ENCODE peak calls at places on chromosome 11, in nine cellular contexts. One of them, this sample, is unnamed.

GRCh38 chr11:84909740-84910139 is 717.4 kb downstream of the DLG2 start:
- DNase-seq in H1: no peak
- DNase-seq in vagina: no peak
- DNase-seq in stomach: no peak
- DNase-seq in HCT116: no peak
- DNase-seq in suprapubic skin: no peak
- DNase-seq in HL-60: no peak
- DNase-seq in transverse colon: no peak
- DNase-seq in spleen: no peak
- DNase-seq in this sample: no peak

GRCh38 chr11:45089845-45090499 is 56.5 kb upstream of the PRDM11 start:
- DNase-seq in H1: no peak
- DNase-seq in vagina: no peak
- DNase-seq in stomach: no peak
- DNase-seq in HCT116: no peak
- DNase-seq in suprapubic skin: peak; percentile 60
- DNase-seq in HL-60: peak; percentile 22
- DNase-seq in transverse colon: no peak
- DNase-seq in spleen: no peak
- DNase-seq in this sample: no peak

GRCh38 chr11:124875401-124875800 is 10.2 kb downstream of the ROBO3 start:
- DNase-seq in H1: no peak
- DNase-seq in vagina: no peak
- DNase-seq in stomach: no peak
- DNase-seq in HCT116: no peak
- DNase-seq in suprapubic skin: no peak
- DNase-seq in HL-60: no peak
- DNase-seq in transverse colon: no peak
- DNase-seq in spleen: peak; percentile 79
- DNase-seq in this sample: no peak

GRCh38 chr11:127859941-127860354 is 727.4 kb downstream of the ETS1 start:
- DNase-seq in H1: no peak
- DNase-seq in vagina: no peak
- DNase-seq in stomach: no peak
- DNase-seq in HCT116: no peak
- DNase-seq in suprapubic skin: no peak
- DNase-seq in HL-60: no peak
- DNase-seq in transverse colon: no peak
- DNase-seq in spleen: no peak
- DNase-seq in this sample: no peak

GRCh38 chr11:9203715-9204311 is 61.3 kb downstream of the DENND5A start:
- DNase-seq in H1: no peak
- DNase-seq in vagina: no peak
- DNase-seq in stomach: no peak
- DNase-seq in HCT116: no peak
- DNase-seq in suprapubic skin: no peak
- DNase-seq in HL-60: no peak
- DNase-seq in transverse colon: no peak
- DNase-seq in spleen: no peak
- DNase-seq in this sample: no peak

GRCh38 chr11:12831471-12832202 is 157.4 kb downstream of the TEAD1 start:
- DNase-seq in H1: no peak
- DNase-seq in vagina: no peak
- DNase-seq in stomach: no peak
- DNase-seq in HCT116: no peak
- DNase-seq in suprapubic skin: no peak
- DNase-seq in HL-60: no peak
- DNase-seq in transverse colon: no peak
- DNase-seq in spleen: no peak
- DNase-seq in this sample: no peak

GRCh38 chr11:27552356-27552755 is 45.8 kb upstream of the LIN7C start:
- DNase-seq in H1: no peak
- DNase-seq in vagina: no peak
- DNase-seq in stomach: no peak
- DNase-seq in HCT116: no peak
- DNase-seq in suprapubic skin: no peak
- DNase-seq in HL-60: no peak
- DNase-seq in transverse colon: no peak
- DNase-seq in spleen: no peak
- DNase-seq in this sample: no peak

GRCh38 chr11:46322759-46323158 is 24.5 kb upstream of the DGKZ start:
- DNase-seq in H1: peak; percentile 82
- DNase-seq in vagina: no peak
- DNase-seq in stomach: no peak
- DNase-seq in HCT116: peak; percentile 45
- DNase-seq in suprapubic skin: no peak
- DNase-seq in HL-60: no peak
- DNase-seq in transverse colon: no peak
- DNase-seq in spleen: no peak
- DNase-seq in this sample: no peak

GRCh38 chr11:120540744-120541143 is 29.2 kb downstream of the GRIK4 start:
- DNase-seq in H1: no peak
- DNase-seq in vagina: no peak
- DNase-seq in stomach: no peak
- DNase-seq in HCT116: no peak
- DNase-seq in suprapubic skin: no peak
- DNase-seq in HL-60: no peak
- DNase-seq in transverse colon: no peak
- DNase-seq in spleen: no peak
- DNase-seq in this sample: no peak

GRCh38 chr11:117933930-117934329 is 4.7 kb upstream of the TMPRSS13 start:
- DNase-seq in H1: no peak
- DNase-seq in vagina: no peak
- DNase-seq in stomach: no peak
- DNase-seq in HCT116: no peak
- DNase-seq in suprapubic skin: peak; percentile 33
- DNase-seq in HL-60: no peak
- DNase-seq in transverse colon: no peak
- DNase-seq in spleen: peak; percentile 23
- DNase-seq in this sample: no peak

GRCh38 chr11:44774131-44774530 is 47.4 kb downstream of the TSPAN18 start:
- DNase-seq in H1: peak; percentile 51
- DNase-seq in vagina: no peak
- DNase-seq in stomach: peak; percentile 17
- DNase-seq in HCT116: no peak
- DNase-seq in suprapubic skin: no peak
- DNase-seq in HL-60: no peak
- DNase-seq in transverse colon: peak; percentile 30
- DNase-seq in spleen: peak; percentile 58
- DNase-seq in this sample: no peak

GRCh38 chr11:2912498-2912897 is 16.7 kb downstream of the PHLDA2 start:
- DNase-seq in H1: no peak
- DNase-seq in vagina: no peak
- DNase-seq in stomach: peak; percentile 96
- DNase-seq in HCT116: peak; percentile 87
- DNase-seq in suprapubic skin: no peak
- DNase-seq in HL-60: no peak
- DNase-seq in transverse colon: peak; percentile 95
- DNase-seq in spleen: no peak
- DNase-seq in this sample: no peak

GRCh38 chr11:66624450-66624849 is 8.0 kb downstream of the RBM14 start:
- DNase-seq in H1: no peak
- DNase-seq in vagina: no peak
- DNase-seq in stomach: no peak
- DNase-seq in HCT116: no peak
- DNase-seq in suprapubic skin: no peak
- DNase-seq in HL-60: no peak
- DNase-seq in transverse colon: no peak
- DNase-seq in spleen: no peak
- DNase-seq in this sample: no peak

GRCh38 chr11:10327254-10327653 is 22.4 kb downstream of the ADM start:
- DNase-seq in H1: no peak
- DNase-seq in vagina: no peak
- DNase-seq in stomach: no peak
- DNase-seq in HCT116: no peak
- DNase-seq in suprapubic skin: no peak
- DNase-seq in HL-60: no peak
- DNase-seq in transverse colon: no peak
- DNase-seq in spleen: no peak
- DNase-seq in this sample: no peak

GRCh38 chr11:10324474-10324873 is 19.6 kb downstream of the ADM start:
- DNase-seq in H1: no peak
- DNase-seq in vagina: no peak
- DNase-seq in stomach: no peak
- DNase-seq in HCT116: no peak
- DNase-seq in suprapubic skin: no peak
- DNase-seq in HL-60: no peak
- DNase-seq in transverse colon: no peak
- DNase-seq in spleen: no peak
- DNase-seq in this sample: no peak

GRCh38 chr11:10325398-10326079 is 20.7 kb downstream of the ADM start:
- DNase-seq in H1: no peak
- DNase-seq in vagina: no peak
- DNase-seq in stomach: no peak
- DNase-seq in HCT116: no peak
- DNase-seq in suprapubic skin: no peak
- DNase-seq in HL-60: no peak
- DNase-seq in transverse colon: no peak
- DNase-seq in spleen: no peak
- DNase-seq in this sample: no peak

GRCh38 chr11:10328314-10329090 is 23.6 kb downstream of the ADM start:
- DNase-seq in H1: no peak
- DNase-seq in vagina: no peak
- DNase-seq in stomach: no peak
- DNase-seq in HCT116: no peak
- DNase-seq in suprapubic skin: no peak
- DNase-seq in HL-60: peak; percentile 43
- DNase-seq in transverse colon: no peak
- DNase-seq in spleen: no peak
- DNase-seq in this sample: no peak

DNA sequence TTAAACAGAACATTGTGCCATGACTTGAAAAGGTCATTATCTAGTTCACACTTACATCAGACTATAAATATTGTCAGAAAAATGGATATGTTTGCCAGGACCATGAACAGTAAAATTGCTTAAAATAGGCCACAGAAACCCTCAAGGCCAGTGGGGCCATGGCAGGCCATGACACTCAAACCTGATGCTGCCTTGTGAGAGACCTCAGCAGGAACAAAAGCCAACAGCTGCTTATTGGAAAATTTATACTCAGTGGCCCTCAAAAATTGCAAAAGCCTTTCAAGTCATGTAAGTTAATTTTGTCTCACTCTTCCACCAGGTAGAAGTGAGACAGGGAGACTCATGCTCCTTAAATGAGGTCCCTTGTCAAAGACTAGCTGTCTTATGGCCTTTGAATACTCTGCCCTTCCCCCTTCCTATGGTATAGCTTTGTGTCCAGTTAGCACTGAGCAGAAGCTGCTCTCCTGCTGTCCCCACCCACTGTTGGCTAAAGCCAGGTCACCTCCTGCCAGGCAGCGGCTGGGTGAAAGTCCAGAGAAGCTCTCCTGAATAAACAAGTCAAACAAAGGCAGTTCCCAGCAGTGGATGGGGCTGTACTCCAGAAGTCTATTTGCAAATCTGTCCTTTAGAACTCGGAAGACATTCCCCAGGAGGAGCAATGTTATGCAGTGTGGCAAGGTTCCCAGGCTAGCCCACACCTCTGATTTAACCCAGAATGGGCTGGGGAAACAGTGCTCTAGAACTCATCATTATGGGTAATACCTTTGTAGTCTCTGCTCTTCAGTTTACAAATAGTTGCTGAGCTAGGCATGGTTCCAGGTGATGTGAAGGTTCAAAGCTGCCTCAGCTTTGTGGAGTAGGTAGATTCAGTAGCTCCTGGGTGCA is 21.4 kb downstream of the ADM start:
- DNase-seq in H1: no peak
- DNase-seq in vagina: no peak
- DNase-seq in stomach: peak; percentile 83
- DNase-seq in HCT116: no peak
- DNase-seq in suprapubic skin: no peak
- DNase-seq in HL-60: no peak
- DNase-seq in transverse colon: peak; percentile 77
- DNase-seq in spleen: no peak
- DNase-seq in this sample: no peak
- TF ChIP-seq POLR2AphosphoS5 in H1: no peak
- TF ChIP-seq POLR2AphosphoS5 in vagina: no peak
- TF ChIP-seq POLR2AphosphoS5 in stomach: no peak
- TF ChIP-seq POLR2AphosphoS5 in HCT116: no peak
- TF ChIP-seq POLR2AphosphoS5 in suprapubic skin: no peak
- TF ChIP-seq POLR2AphosphoS5 in HL-60: no peak
- TF ChIP-seq POLR2AphosphoS5 in transverse colon: peak; percentile 45
- TF ChIP-seq POLR2AphosphoS5 in spleen: no peak
- TF ChIP-seq POLR2AphosphoS5 in this sample: no peak

GRCh38 chr11:19458231-19458630 is 217.5 kb upstream of the E2F8 start:
- DNase-seq in H1: no peak
- DNase-seq in vagina: no peak
- DNase-seq in stomach: no peak
- DNase-seq in HCT116: no peak
- DNase-seq in suprapubic skin: no peak
- DNase-seq in HL-60: no peak
- DNase-seq in transverse colon: no peak
- DNase-seq in spleen: no peak
- DNase-seq in this sample: no peak
- H3K4me3 ChIP-seq in H1: no peak overlapping the region
- H3K4me3 ChIP-seq in vagina: no peak overlapping the region
- H3K4me3 ChIP-seq in stomach: no peak overlapping the region
- H3K4me3 ChIP-seq in HCT116: no peak overlapping the region
- H3K4me3 ChIP-seq in suprapubic skin: no peak overlapping the region
- H3K4me3 ChIP-seq in HL-60: no peak overlapping the region
- H3K4me3 ChIP-seq in transverse colon: no peak overlapping the region
- H3K4me3 ChIP-seq in spleen: no peak overlapping the region
- H3K4me3 ChIP-seq in this sample: no peak overlapping the region

DNA sequence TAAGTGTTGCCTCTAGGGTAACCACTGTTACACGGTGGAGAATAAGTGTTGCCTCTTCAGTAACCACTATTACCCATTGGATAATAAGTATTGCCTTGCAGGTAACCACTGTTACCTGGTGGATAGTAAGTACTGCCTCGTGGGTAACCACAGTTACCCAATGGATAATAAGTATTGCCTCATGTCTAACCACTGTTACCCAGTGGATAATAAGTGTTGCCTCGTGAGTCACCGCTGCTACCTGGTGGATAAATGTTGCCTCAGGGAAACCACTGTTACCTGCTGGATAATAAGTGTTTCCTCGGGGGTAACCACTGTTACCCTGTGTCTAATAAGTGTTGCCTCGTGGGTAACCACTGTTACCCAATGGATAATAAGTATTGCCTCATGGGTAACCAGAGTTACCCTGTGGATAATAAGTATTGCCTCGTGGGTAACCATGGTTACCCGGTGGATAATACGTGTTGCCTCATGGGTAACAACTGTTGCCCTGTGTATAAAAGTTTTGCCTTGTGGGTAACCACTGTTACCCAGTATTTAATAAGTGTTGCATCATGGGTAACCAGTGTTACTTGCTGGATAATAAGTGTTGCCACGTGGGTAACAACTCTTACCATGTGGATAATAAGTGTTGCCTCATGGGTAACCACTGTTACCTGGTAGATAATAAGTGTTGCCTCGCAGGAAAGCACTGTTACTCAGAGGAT is 12.3 kb upstream of the NXPE4 start:
- DNase-seq in H1: no peak
- DNase-seq in vagina: no peak
- DNase-seq in stomach: no peak
- DNase-seq in HCT116: no peak
- DNase-seq in suprapubic skin: no peak
- DNase-seq in HL-60: no peak
- DNase-seq in transverse colon: no peak
- DNase-seq in spleen: no peak
- DNase-seq in this sample: no peak
- TF ChIP-seq POLR2AphosphoS5 in H1: no peak
- TF ChIP-seq POLR2AphosphoS5 in vagina: no peak
- TF ChIP-seq POLR2AphosphoS5 in stomach: no peak
- TF ChIP-seq POLR2AphosphoS5 in HCT116: no peak
- TF ChIP-seq POLR2AphosphoS5 in suprapubic skin: no peak
- TF ChIP-seq POLR2AphosphoS5 in HL-60: no peak
- TF ChIP-seq POLR2AphosphoS5 in transverse colon: no peak
- TF ChIP-seq POLR2AphosphoS5 in spleen: no peak
- TF ChIP-seq POLR2AphosphoS5 in this sample: no peak

GRCh38 chr11:88508558-88508807 is 170.9 kb upstream of the CTSC start:
- DNase-seq in H1: peak; percentile 55
- DNase-seq in vagina: no peak
- DNase-seq in stomach: no peak
- DNase-seq in HCT116: no peak
- DNase-seq in suprapubic skin: no peak
- DNase-seq in HL-60: no peak
- DNase-seq in transverse colon: no peak
- DNase-seq in spleen: peak; percentile 51
- DNase-seq in this sample: no peak
- H3K4me3 ChIP-seq in H1: peak overlapping the region; percentile 37
- H3K4me3 ChIP-seq in vagina: peak overlapping the region; percentile 54
- H3K4me3 ChIP-seq in stomach: peak overlapping the region; percentile 39
- H3K4me3 ChIP-seq in HCT116: no peak overlapping the region
- H3K4me3 ChIP-seq in suprapubic skin: peak overlapping the region; percentile 49
- H3K4me3 ChIP-seq in HL-60: no peak overlapping the region
- H3K4me3 ChIP-seq in transverse colon: peak overlapping the region; percentile 23
- H3K4me3 ChIP-seq in spleen: peak overlapping the region; percentile 64
- H3K4me3 ChIP-seq in this sample: peak overlapping the region; percentile 45

This sample was measured in Panc1.